ENCODE peak calls at places on chromosomes 2 and 18, in seven cellular contexts. Y is ELR; L is activated CD4-positive, alpha-beta T cell treated with anti-CD3 and anti-CD28 coated beads for 36 hours; N is GM20000; G is C1 segment of cervical spinal cord; C is GM13977; M is kidney glomerular epithelial cell. B is an unnamed sample.

GRCh38 chr2:240825476-240825875 is 5.5 kb upstream of the KIF1A start:
- DNase-seq in L (no peak), N (no peak), M (no peak), G (no peak), C (no peak), Y (no peak), B (no peak)

GRCh38 chr2:128654404-128654803 is 335.7 kb upstream of the HS6ST1 start:
- DNase-seq in G (no peak), Y (no peak), C (no peak), L (no peak), M (no peak), N (no peak), B (no peak)

GRCh38 chr2:11811036-11811654 is 64.7 kb downstream of the LPIN1 start:
- DNase-seq in G (no peak), N (no peak), C (no peak), L (no peak), M (no peak), Y (no peak), B (no peak)

GRCh38 chr2:190256087-190256486 is 63.5 kb downstream of the HIBCH start:
- DNase-seq in M (no peak), L (no peak), C (no peak), G (no peak), Y (no peak), N (no peak), B (no peak)

GRCh38 chr18:78549971-78550370 is 429.6 kb upstream of the SALL3 start:
- DNase-seq in G (no peak), L (no peak), C (no peak), N (no peak), M (no peak), Y (no peak), B (no peak)

GRCh38 chr2:129229830-129230441 is 749.5 kb upstream of the RAB6C start:
- DNase-seq in M (no peak), C (no peak), L (no peak), N (no peak), G (no peak), Y (no peak), B (no peak)

GRCh38 chr18:27887287-27887686 is 289.6 kb downstream of the CDH2 start:
- DNase-seq in Y (peak), L (no peak), N (no peak), C (no peak), M (peak), G (no peak), B (no peak)

GRCh38 chr2:16614314-16614860 is 51.2 kb downstream of the CYRIA start:
- DNase-seq in G (no peak), L (no peak), N (no peak), C (no peak), Y (no peak), M (no peak), B (peak)

GRCh38 chr2:148926291-148926961 is 51.4 kb downstream of the KIF5C start:
- DNase-seq in L (peak), G (peak), Y (peak), N (peak), C (peak), M (peak), B (peak)

GRCh38 chr2:74101574-74102300 is 46.0 kb downstream of the BOLA3 start:
- DNase-seq in M (no peak), Y (no peak), L (no peak), G (no peak), N (no peak), C (no peak), B (no peak)

GRCh38 chr2:109330056-109330455 is 201.1 kb downstream of the SH3RF3 start:
- DNase-seq in N (no peak), C (no peak), G (no peak), Y (peak), M (no peak), L (no peak), B (no peak)

GRCh38 chr2:15941970-15942710 is 1.8 kb downstream of the MYCN start:
- DNase-seq in L (peak), M (no peak), G (no peak), N (peak), Y (no peak), C (peak), B (peak)

GRCh38 chr18:10041180-10041579 is 127.4 kb downstream of the VAPA start:
- DNase-seq in L (no peak), G (no peak), Y (no peak), C (no peak), M (no peak), N (no peak), B (peak)

GRCh38 chr2:196939381-196939780 is 12.9 kb upstream of the PGAP1 start:
- DNase-seq in M (no peak), Y (peak), L (no peak), N (no peak), G (no peak), C (no peak), B (no peak)

GRCh38 chr2:29532451-29532850 is 388.9 kb downstream of the ALK start:
- DNase-seq in Y (no peak), M (no peak), G (no peak), N (no peak), L (no peak), C (no peak), B (no peak)

GRCh38 chr2:173076557-173077345 is 1.1 kb downstream of the MAP3K20 start:
- DNase-seq in M (peak), L (peak), G (peak), Y (peak), C (peak), N (peak), B (peak)

GRCh38 chr2:169012812-169013627 is 18.1 kb downstream of the ABCB11 start:
- DNase-seq in N (no peak), C (no peak), L (no peak), Y (no peak), M (peak), G (no peak), B (peak)

GRCh38 chr18:64240301-64240700 is 91.4 kb upstream of the LINC00305 start:
- DNase-seq in L (no peak), M (no peak), Y (no peak), C (no peak), N (no peak), G (no peak), B (no peak)

GRCh38 chr2:12282780-12283695 is 433.7 kb upstream of the TRIB2 start:
- DNase-seq in G (no peak), L (no peak), Y (no peak), C (no peak), M (no peak), N (no peak), B (no peak)

GRCh38 chr2:12416600-12416999 is 300.1 kb upstream of the TRIB2 start:
- DNase-seq in N (no peak), Y (peak), L (peak), C (no peak), G (no peak), M (no peak), B (peak)

GRCh38 chr18:41938445-41938844 is 16.6 kb upstream of the PIK3C3 start:
- DNase-seq in C (no peak), M (peak), G (no peak), L (no peak), N (no peak), Y (peak), B (no peak)

GRCh38 chr2:217273851-217274250 is 414.0 kb upstream of the TNP1 start:
- DNase-seq in M (no peak), N (no peak), Y (no peak), C (no peak), L (no peak), G (no peak), B (no peak)

GRCh38 chr2:107136749-107137148 is 250.8 kb upstream of the ST6GAL2 start:
- DNase-seq in L (no peak), C (no peak), M (no peak), N (no peak), G (no peak), Y (no peak), B (no peak)

GRCh38 chr2:124585277-124585676 is 560.2 kb downstream of the CNTNAP5 start:
- DNase-seq in Y (no peak), N (no peak), M (no peak), L (no peak), G (no peak), C (no peak), B (no peak)

B was measured in thyroid gland.